ENCODE peak calls at places on chromosomes 7 and 10, in six cellular contexts. V is SJSA1; P is heart left ventricle; G is effector memory CD4-positive, alpha-beta T cell; A is upper lobe of right lung; R is substantia nigra. O is an unnamed sample.
A peak's percentile ranks its signal among the peaks of the same experiment; 100 is the strongest.

GRCh38 chr10:115141254-115141653 is 48.1 kb downstream of the ATRNL1 start:
- DNase-seq in V (no peak), P (no peak), G (no peak), A (no peak), R (no peak), O (no peak)

GRCh38 chr10:116765549-116766162 is 23.3 kb upstream of the HSPA12A start:
- DNase-seq in V (no peak), P (no peak), G (no peak), A (peak; percentile 39), R (peak; percentile 69), O (no peak)

GRCh38 chr10:73653195-73653594 is 2.6 kb downstream of the SYNPO2L start:
- DNase-seq in V (no peak), P (no peak), G (no peak), A (no peak), R (no peak), O (no peak)

GRCh38 chr7:108094375-108094774 is 35.8 kb downstream of the LAMB4 start:
- DNase-seq in V (peak; percentile 57), P (no peak), G (no peak), A (no peak), R (no peak), O (no peak)

GRCh38 chr10:109933984-109934565 is 10.8 kb upstream of the XPNPEP1 start:
- DNase-seq in V (no peak), P (no peak), G (peak; percentile 3), A (no peak), R (no peak), O (no peak)

GRCh38 chr10:102280397-102281015 is 35.2 kb downstream of the GBF1 start:
- DNase-seq in V (no peak), P (no peak), G (no peak), A (no peak), R (no peak), O (no peak)

GRCh38 chr7:74051629-74052410 is 23.8 kb downstream of the ELN start:
- DNase-seq in V (peak; percentile 23), P (peak; percentile 57), G (no peak), A (peak; percentile 70), R (no peak), O (peak; percentile 7)

GRCh38 chr10:283916-284356 is 148.7 kb downstream of the ZMYND11 start:
- DNase-seq in V (no peak), P (no peak), G (no peak), A (no peak), R (no peak), O (no peak)

GRCh38 chr10:30454744-30455498 is 20.9 kb downstream of the MAP3K8 start:
- DNase-seq in V (no peak), P (no peak), G (no peak), A (no peak), R (no peak), O (no peak)

DNA sequence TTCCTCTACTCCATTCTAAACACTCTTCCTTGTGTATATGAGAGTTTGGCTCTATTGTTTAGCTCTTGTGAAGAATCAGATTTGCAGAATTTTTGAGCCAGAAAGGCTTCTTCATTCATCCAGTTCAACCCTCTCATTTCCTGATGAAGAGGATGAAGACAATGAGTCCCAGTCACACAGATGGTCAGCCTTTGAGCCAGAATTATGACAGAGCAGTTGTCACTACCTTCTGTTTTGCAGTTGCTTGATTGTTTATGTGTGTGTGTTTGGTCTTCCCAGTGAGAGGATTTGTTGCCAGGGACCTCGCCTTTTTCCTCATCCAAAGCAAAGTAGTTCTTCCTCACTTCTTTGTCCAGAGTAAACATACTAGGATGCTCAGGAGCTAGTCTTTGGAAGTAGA is 15.5 kb downstream of the MDFIC start:
- DNase-seq in V (no peak), P (no peak), G (no peak), A (no peak), R (no peak), O (no peak)
- H3K27ac ChIP-seq in V (no peak overlapping the region), P (no peak overlapping the region), G (no peak overlapping the region), A (no peak overlapping the region), R (no peak overlapping the region), O (no peak overlapping the region)

DNA sequence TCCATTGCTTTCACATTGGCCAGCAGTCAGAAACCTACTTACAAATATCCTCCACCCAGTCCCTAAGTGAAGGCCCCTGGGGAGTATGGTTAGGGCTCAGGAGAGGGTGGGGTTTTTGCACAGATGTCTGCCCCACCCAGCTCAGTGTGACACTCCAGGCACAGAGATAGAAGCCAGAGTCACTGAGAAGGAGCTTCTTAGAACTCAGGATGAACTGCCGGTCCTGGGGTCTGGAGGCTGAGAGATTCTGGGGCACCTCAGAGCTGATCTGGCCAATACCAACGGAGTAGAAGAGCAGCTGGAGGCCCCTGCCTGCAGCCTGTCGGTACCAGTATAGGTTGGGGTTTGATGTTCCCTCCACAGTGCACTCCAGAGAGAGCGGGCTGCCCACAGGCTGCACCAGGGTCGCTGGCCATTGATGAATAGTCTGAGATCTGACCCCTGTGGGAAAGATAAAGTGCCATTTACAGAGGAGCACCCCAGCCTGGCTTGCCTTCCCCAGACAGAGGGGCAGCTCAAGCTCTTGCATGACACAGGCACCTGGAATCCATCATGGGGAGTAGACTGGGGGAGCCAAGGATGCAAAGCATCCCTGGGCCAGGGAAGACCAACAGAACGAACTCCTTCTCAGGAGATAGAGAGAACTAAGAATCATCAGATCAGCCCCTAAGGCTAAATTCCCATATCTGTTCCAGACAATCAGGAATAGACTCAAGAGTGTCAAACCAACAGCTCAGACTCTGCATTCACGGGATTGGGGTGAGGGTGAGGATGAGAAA is 41.9 kb downstream of the PRSS2 start:
- DNase-seq in V (no peak), P (no peak), G (no peak), A (no peak), R (no peak), O (no peak)
- H3K27ac ChIP-seq in V (no peak overlapping the region), P (no peak overlapping the region), G (peak overlapping the region; percentile 54), A (no peak overlapping the region), R (no peak overlapping the region), O (no peak overlapping the region)

GRCh38 chr7:29207469-29207868 is 12.9 kb downstream of the CHN2 start:
- DNase-seq in V (no peak), P (no peak), G (no peak), A (no peak), R (no peak), O (no peak)
- H3K27ac ChIP-seq in V (no peak overlapping the region), P (no peak overlapping the region), G (no peak overlapping the region), A (no peak overlapping the region), R (no peak overlapping the region), O (no peak overlapping the region)

GRCh38 chr7:77745746-77746145 is 49.5 kb downstream of the RSBN1L start:
- DNase-seq in V (no peak), P (no peak), G (no peak), A (no peak), R (no peak), O (no peak)

GRCh38 chr7:77740257-77740656 is 44.0 kb downstream of the RSBN1L start:
- DNase-seq in V (no peak), P (no peak), G (no peak), A (no peak), R (no peak), O (no peak)

GRCh38 chr7:77746824-77747165 is 50.5 kb downstream of the RSBN1L start:
- DNase-seq in V (no peak), P (no peak), G (no peak), A (no peak), R (no peak), O (no peak)

GRCh38 chr7:77746164-77746823 is 50.0 kb downstream of the RSBN1L start:
- DNase-seq in V (no peak), P (no peak), G (no peak), A (no peak), R (no peak), O (no peak)

GRCh38 chr7:77743518-77743917 is 47.3 kb downstream of the RSBN1L start:
- DNase-seq in V (no peak), P (no peak), G (no peak), A (no peak), R (no peak), O (no peak)
- H3K27ac ChIP-seq in V (no peak overlapping the region), P (no peak overlapping the region), G (no peak overlapping the region), A (no peak overlapping the region), R (no peak overlapping the region), O (no peak overlapping the region)

DNA sequence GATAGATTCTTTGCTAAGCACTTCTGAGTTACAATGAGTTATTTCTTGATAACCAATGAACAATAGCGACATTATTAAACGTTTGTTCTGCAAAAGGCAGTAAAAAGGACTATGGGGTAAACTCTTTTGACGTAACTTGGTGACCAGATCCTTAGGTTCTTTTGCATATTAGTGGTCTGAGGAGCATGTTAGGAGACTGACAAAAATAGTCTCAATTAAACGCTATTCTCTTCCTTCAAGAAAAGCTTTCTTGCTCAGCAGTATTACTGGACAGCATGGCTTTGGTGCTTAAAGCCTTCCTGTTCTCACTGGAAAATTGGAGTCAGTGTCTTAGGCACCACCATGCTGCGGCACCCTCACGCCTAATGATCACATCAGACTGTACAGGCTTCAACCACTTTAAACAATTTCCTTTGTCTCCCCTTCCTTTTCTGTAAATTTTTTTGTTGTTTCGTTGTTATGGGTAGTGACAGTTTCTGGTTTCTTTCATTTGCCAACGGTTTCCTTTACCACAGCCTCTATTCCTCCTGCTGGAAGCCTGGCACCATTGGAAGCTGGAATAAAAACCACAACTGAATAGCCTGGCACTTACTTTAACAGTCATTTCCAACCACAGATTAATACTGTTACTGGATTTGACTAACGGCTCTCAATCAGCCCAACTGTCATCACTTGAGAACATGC is 49.2 kb upstream of the FAM133B start:
- DNase-seq in V (no peak), P (no peak), G (no peak), A (no peak), R (no peak), O (no peak)
- H3K27ac ChIP-seq in V (no peak overlapping the region), P (no peak overlapping the region), G (no peak overlapping the region), A (no peak overlapping the region), R (peak overlapping the region; percentile 8), O (no peak overlapping the region)

DNA sequence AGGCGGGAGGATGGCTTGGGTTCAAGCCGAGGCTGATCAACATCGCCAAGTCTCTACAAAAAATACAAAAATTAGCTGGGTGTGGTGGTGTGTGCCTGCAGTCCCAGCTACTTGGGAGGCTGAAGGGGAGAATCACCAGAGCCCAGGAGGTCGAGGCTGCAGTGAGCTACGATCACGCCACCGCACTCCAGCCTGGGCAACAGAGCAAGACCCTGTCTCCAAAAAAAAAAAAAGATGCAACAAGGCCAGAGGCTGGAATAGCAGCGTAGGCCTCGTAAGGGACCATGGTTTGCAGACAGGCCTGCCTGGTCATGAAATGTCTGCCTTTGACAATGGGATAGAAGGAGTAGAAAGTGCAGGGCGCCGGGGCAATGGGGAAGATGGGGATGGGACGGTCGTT is 20.0 kb downstream of the PAPOLB start:
- DNase-seq in V (no peak), P (no peak), G (no peak), A (no peak), R (no peak), O (no peak)
- H3K27ac ChIP-seq in V (no peak overlapping the region), P (no peak overlapping the region), G (no peak overlapping the region), A (peak overlapping the region; percentile 49), R (no peak overlapping the region), O (no peak overlapping the region)

DNA sequence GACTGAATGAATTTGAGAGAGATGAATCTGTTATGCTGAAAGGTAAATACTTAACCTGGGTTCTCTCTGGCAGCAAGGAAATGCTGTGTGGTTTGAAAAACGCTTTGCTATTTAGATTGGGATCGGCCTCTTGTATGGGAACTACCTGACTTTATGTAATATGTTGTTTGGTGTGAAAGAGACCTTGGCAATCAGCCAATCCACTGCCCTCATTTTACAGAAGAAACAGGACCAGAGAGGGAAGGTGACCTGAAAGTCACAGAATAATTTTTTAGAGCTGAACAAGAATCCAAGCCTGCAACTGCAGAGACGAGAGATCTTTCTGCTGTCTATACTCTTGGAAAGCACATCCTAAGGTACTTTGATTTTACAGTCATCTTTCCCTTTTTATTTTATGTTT is 1.0 kb downstream of the BUD31 start:
- DNase-seq in V (no peak), P (no peak), G (no peak), A (no peak), R (no peak), O (no peak)
- H3K27ac ChIP-seq in V (peak overlapping the region; percentile 100), P (no peak overlapping the region), G (peak overlapping the region; percentile 94), A (peak overlapping the region; percentile 99), R (no peak overlapping the region), O (peak overlapping the region; percentile 98)

GRCh38 chr10:129104266-129105045 is 362.6 kb upstream of the MGMT start:
- DNase-seq in V (no peak), P (no peak), G (no peak), A (no peak), R (no peak), O (no peak)
- H3K27ac ChIP-seq in V (no peak overlapping the region), P (no peak overlapping the region), G (no peak overlapping the region), A (peak overlapping the region; percentile 28), R (no peak overlapping the region), O (no peak overlapping the region)